ENCODE peak calls at places on chromosomes 7 and 10, in five cellular contexts. M is PC-3, C is fibroblast of mammary gland, B is endothelial cell, L is endodermal cell. D is an unnamed sample.

GRCh38 chr10:58734116-58734515 is 221.4 kb downstream of the BICC1 start:
- DNase-seq in M (no peak), C (peak), B (no peak), L (no peak), D (no peak)

GRCh38 chr7:99008921-99009530 is 130.7 kb downstream of the TRRAP start:
- DNase-seq in M (no peak), C (no peak), B (no peak), L (peak), D (no peak)

GRCh38 chr10:132879408-132880147 is 62.8 kb downstream of the CFAP46 start:
- DNase-seq in M (no peak), C (no peak), B (no peak), L (peak), D (no peak)

GRCh38 chr10:42926831-42927230 is 144.2 kb downstream of the BMS1 start:
- DNase-seq in M (no peak), C (peak), B (no peak), L (peak), D (no peak)

GRCh38 chr10:124652701-124653100 is 91.5 kb downstream of the FAM53B start:
- DNase-seq in M (no peak), C (no peak), B (no peak), L (no peak), D (no peak)

GRCh38 chr7:113285411-113285810 is 167.1 kb upstream of the SMIM30 start:
- DNase-seq in M (no peak), C (peak), B (no peak), L (no peak), D (no peak)

GRCh38 chr7:143887078-143887477 is 14.9 kb downstream of the TCAF1 start:
- DNase-seq in M (no peak), C (no peak), B (no peak), L (no peak), D (no peak)

GRCh38 chr10:43292745-43293676 is 26.1 kb upstream of the RASGEF1A start:
- DNase-seq in M (peak), C (peak), B (peak), L (peak), D (peak)

GRCh38 chr7:32957326-32958045 is at the start of gene FKBP9:
- DNase-seq in M (peak), C (peak), B (peak), L (peak), D (peak)

GRCh38 chr7:75738604-75738974 is at the start of gene HIP1:
- DNase-seq in M (no peak), C (no peak), B (no peak), L (no peak), D (no peak)

GRCh38 chr7:100156331-100157068 is 2.0 kb downstream of the TRAPPC14 start:
- DNase-seq in M (no peak), C (no peak), B (no peak), L (peak), D (no peak)

GRCh38 chr7:141433698-141434097 is 117.5 kb upstream of the AGK start:
- DNase-seq in M (no peak), C (no peak), B (no peak), L (no peak), D (no peak)

GRCh38 chr10:132265878-132266496 is 41.8 kb downstream of the STK32C start:
- DNase-seq in M (no peak), C (no peak), B (no peak), L (no peak), D (no peak)

GRCh38 chr10:15427836-15428414 is 56.8 kb upstream of the FAM171A1 start:
- DNase-seq in M (peak), C (peak), B (no peak), L (no peak), D (no peak)

GRCh38 chr7:137642467-137642866 is 204.3 kb downstream of the DGKI start:
- DNase-seq in M (peak), C (peak), B (no peak), L (no peak), D (no peak)

GRCh38 chr10:102564209-102564834 is 60.5 kb downstream of the SUFU start:
- DNase-seq in M (no peak), C (no peak), B (no peak), L (no peak), D (no peak)

GRCh38 chr10:129556316-129556715 is 89.3 kb downstream of the MGMT start:
- DNase-seq in M (no peak), C (no peak), B (no peak), L (no peak), D (no peak)

GRCh38 chr7:98559958-98560357 is 57.1 kb upstream of the NPTX2 start:
- DNase-seq in M (peak), C (no peak), B (no peak), L (peak), D (no peak)

GRCh38 chr10:101558206-101558605 is 29.9 kb downstream of the POLL start:
- DNase-seq in M (no peak), C (no peak), B (no peak), L (no peak), D (no peak)

GRCh38 chr7:115694424-115694823 is 336.1 kb downstream of the TFEC start:
- DNase-seq in M (no peak), C (no peak), B (no peak), L (no peak), D (no peak)

GRCh38 chr7:155533120-155533826 is 13.1 kb downstream of the CNPY1 start:
- DNase-seq in M (no peak), C (peak), B (no peak), L (peak), D (no peak)

GRCh38 chr10:33146189-33146524 is 188.1 kb upstream of the ITGB1 start:
- DNase-seq in M (no peak), C (no peak), B (no peak), L (no peak), D (no peak)

GRCh38 chr7:96408881-96409280 is 87.0 kb upstream of the SLC25A13 start:
- DNase-seq in M (no peak), C (no peak), B (no peak), L (no peak), D (no peak)

DNA sequence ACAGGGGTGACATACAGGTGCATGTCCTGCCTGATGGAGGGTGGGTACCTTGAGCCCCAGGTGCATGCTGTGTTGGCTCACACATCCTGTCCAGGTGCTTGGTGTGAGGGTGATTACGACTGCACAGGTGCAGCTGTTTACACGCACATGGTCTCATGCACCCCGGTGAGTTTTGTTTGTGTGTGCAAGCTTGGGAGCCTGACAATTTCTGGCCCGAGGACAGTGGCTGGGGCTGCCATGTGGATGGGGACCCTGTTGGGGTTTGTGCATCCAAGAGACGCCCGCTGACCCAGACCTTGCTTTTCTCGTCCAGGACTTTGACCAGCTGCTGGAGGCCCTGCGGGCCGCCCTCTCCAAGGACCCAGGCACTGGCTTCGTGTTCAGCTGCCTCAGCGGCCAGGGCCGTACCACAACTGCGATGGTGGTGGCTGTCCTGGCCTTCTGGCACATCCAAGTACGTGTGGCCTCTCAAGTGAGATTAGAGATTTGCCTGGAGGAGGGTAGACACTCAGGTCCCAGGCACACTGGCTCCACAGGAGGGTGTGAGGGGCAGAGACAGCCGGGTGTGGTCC is 61.7 kb downstream of the PRF1 start:
- DNase-seq in M (no peak), C (no peak), B (no peak), L (no peak), D (no peak)
- TF ChIP-seq CTCF in M (no peak), C (no peak), B (no peak), L (no peak), D (no peak)

DNA sequence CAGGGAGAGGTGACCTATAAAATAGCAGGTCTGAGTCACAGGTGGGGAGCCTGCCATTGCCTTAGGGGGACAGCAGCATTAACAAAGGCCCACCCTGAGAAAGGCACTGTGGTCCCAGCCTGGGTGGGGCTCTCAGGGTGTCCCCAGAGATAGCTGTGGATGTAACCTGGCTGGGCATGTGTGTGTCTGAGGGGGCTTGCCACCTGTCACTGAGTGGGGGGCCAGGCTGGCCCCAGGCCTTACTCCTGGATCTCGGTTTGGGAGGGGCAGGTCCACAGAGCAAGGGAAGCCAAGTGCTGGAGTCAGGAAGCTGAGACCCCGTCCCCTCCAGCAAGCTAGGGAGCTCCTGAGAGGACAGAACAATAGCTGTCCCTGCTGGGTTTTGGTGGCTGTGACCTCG is 48.2 kb upstream of the SLC29A3 start:
- DNase-seq in M (no peak), C (no peak), B (no peak), L (no peak), D (no peak)
- TF ChIP-seq CTCF in M (no peak), C (no peak), B (no peak), L (no peak), D (no peak)

DNA sequence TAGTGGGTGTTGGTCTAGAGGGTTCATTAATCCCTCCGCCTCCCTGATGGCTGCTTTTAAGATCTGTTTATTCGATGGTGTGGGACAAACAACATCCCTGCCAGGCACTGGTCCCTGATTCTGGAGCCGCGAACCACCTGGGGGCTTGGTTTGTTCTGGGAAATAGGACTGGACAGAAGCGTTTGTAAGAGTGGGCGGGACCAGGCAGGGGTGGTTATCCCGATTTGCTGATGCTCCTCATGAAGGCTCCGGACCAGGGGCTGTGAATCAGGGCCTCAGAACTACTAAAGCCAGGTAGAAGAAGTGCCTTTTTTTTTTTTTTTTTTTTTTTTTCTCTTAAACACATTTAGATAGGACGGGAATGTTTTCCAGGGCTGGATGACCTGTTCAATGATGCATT is 273.4 kb downstream of the WDR37 start:
- DNase-seq in M (no peak), C (no peak), B (no peak), L (no peak), D (no peak)
- TF ChIP-seq CTCF in M (no peak), C (no peak), B (no peak), L (no peak), D (no peak)

DNA sequence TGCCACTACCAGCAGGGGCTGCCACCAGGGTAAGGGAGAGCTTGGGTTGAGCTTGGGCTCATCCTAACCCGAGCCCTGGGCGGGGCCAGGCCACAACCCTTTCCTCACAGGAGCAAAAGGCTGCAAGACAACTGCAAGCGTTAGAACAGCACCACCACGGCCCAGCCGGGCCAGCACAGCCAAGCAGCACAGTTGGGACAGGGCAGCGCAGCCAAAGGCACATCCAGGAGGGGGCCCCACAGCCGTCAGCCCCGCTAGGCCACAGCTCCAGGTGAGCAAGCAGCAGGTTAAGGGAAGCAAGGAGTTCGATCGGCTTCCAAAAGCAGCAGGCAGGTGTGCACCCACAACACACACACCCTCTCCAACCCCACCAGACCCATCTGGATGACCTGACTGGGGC is 7.0 kb upstream of the NDST2 start:
- DNase-seq in M (no peak), C (no peak), B (no peak), L (peak), D (no peak)
- TF ChIP-seq CTCF in M (peak), C (no peak), B (no peak), L (peak), D (no peak)

GRCh38 chr7:78675511-78675910 is 778.0 kb downstream of the MAGI2 start:
- DNase-seq in M (peak), C (no peak), B (no peak), L (no peak), D (no peak)

GRCh38 chr7:78677391-78677790 is 776.1 kb downstream of the MAGI2 start:
- DNase-seq in M (no peak), C (no peak), B (no peak), L (no peak), D (no peak)

GRCh38 chr7:78683566-78683965 is 769.9 kb downstream of the MAGI2 start:
- DNase-seq in M (no peak), C (no peak), B (no peak), L (no peak), D (no peak)

GRCh38 chr7:78679477-78679876 is 774.0 kb downstream of the MAGI2 start:
- DNase-seq in M (no peak), C (no peak), B (no peak), L (no peak), D (no peak)
- TF ChIP-seq CTCF in M (no peak), C (no peak), B (no peak), L (no peak), D (no peak)